ENCODE peak calls at places on chromosomes 7 and 10, in seven cellular contexts. G is IMR-90, B is PC-9, L is GM23248, N is neural progenitor cell, A is adrenal gland, Q is hepatocyte. X is an unnamed sample. For H3K4me1, the result is how much of the 10 kb centered on the place peaks cover.

GRCh38 chr10:86376852-86377796 is 10.5 kb upstream of the GRID1 start:
- DNase-seq in Q (peak), G (peak), N (peak), L (peak), B (no peak), A (peak), X (peak)

GRCh38 chr10:127441350-127442219 is 107.5 kb upstream of the NPS start:
- DNase-seq in G (no peak), B (no peak), Q (no peak), L (no peak), A (peak), N (peak), X (no peak)

GRCh38 chr7:53744361-53744760 is 708.9 kb downstream of the POM121L12 start:
- DNase-seq in Q (no peak), B (no peak), L (no peak), G (no peak), N (no peak), A (no peak), X (no peak)

GRCh38 chr10:34681933-34682332 is 133.2 kb downstream of the PARD3 start:
- DNase-seq in B (no peak), N (no peak), L (no peak), Q (no peak), G (no peak), A (no peak), X (no peak)

GRCh38 chr10:121539757-121540156 is 58.5 kb downstream of the FGFR2 start:
- DNase-seq in Q (no peak), N (no peak), B (no peak), L (no peak), A (no peak), G (no peak), X (no peak)

GRCh38 chr7:114412548-114412947 is 2.1 kb upstream of the FOXP2 start:
- DNase-seq in Q (no peak), L (no peak), N (no peak), B (no peak), A (no peak), G (no peak), X (no peak)

GRCh38 chr7:23474829-23475578 is 4.7 kb upstream of the IGF2BP3 start:
- DNase-seq in G (no peak), Q (no peak), A (no peak), N (no peak), B (no peak), L (no peak), X (no peak)

GRCh38 chr7:128869944-128870285 is 7.3 kb downstream of the ATP6V1F start:
- DNase-seq in N (peak), G (no peak), A (no peak), B (no peak), Q (no peak), L (peak), X (no peak)

GRCh38 chr10:60098676-60099601 is 192.6 kb upstream of the CCDC6 start:
- DNase-seq in L (peak), A (no peak), N (peak), G (no peak), B (no peak), Q (no peak), X (no peak)

GRCh38 chr7:5612695-5613094 is 168.8 kb downstream of the RNF216 start:
- DNase-seq in G (no peak), N (no peak), A (no peak), Q (no peak), L (no peak), B (no peak), X (no peak)

DNA sequence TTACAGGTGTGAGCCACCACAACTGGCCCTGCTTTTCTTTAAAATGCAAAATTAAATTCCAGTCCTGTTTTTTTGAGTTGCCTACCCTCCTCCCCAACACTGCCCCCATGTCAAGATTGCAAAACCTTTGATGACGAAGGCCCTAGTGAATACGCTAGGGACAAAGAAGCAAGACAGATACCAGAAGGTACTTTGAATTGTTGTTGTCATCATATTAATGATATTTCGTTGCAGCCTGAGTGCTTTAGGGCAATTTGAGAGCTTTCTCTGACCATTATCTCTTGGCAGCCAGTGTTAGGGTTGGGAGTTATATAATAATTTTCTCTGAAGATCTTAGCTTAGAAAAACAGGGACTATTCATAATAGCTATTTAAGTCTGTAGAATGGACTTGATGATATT is 7.1 kb downstream of the CCSER2 start:
- DNase-seq in B (no peak), N (no peak), L (no peak), G (no peak), A (peak), Q (no peak), X (no peak)
- H3K4me1 ChIP-seq in B (under half), N (under half), L (under half), G (under half), A (under half), Q (under half), X (under half)

DNA sequence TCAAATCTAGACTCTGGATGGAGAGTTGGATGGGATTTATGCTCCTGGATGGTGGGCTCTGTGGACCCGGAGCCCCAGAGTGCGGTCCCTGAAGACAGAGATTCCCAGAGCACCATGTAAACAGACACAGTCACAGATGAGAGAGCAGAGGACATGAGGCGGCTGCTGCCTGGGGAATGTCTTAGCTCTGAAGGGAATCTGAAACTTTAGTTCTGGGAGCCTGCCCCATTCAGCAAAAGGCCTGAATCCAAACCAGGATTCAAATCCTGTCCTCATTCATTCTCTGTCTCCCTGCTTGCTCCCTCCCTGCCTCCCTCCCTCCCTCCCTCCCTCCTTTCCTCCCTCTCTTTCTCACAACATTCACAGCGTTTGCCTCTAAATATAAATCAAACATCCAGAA is 49.5 kb upstream of the CALD1 start:
- DNase-seq in G (peak), A (no peak), N (no peak), Q (no peak), L (no peak), B (no peak), X (no peak)
- H3K4me1 ChIP-seq in G (under half), A (under half), N (under half), Q (under half), L (half or more), B (under half), X (under half)

GRCh38 chr7:40301486-40302065 is 166.8 kb downstream of the SUGCT start:
- DNase-seq in G (peak), L (peak), A (no peak), Q (no peak), B (no peak), N (no peak), X (no peak)
- H3K4me1 ChIP-seq in G (under half), L (under half), A (under half), Q (under half), B (under half), N (under half), X (under half)

GRCh38 chr10:77501846-77502251 is 135.8 kb downstream of the KCNMA1 start:
- DNase-seq in L (peak), G (peak), A (no peak), Q (no peak), B (no peak), N (no peak), X (no peak)
- H3K4me1 ChIP-seq in L (half or more), G (under half), A (under half), Q (under half), B (half or more), N (under half), X (half or more)

GRCh38 chr10:50554381-50554994 is 69.3 kb downstream of the SGMS1 start:
- DNase-seq in L (no peak), B (no peak), Q (no peak), G (no peak), A (no peak), N (peak), X (no peak)
- H3K4me1 ChIP-seq in L (half or more), B (under half), Q (under half), G (under half), A (half or more), N (under half), X (half or more)

DNA sequence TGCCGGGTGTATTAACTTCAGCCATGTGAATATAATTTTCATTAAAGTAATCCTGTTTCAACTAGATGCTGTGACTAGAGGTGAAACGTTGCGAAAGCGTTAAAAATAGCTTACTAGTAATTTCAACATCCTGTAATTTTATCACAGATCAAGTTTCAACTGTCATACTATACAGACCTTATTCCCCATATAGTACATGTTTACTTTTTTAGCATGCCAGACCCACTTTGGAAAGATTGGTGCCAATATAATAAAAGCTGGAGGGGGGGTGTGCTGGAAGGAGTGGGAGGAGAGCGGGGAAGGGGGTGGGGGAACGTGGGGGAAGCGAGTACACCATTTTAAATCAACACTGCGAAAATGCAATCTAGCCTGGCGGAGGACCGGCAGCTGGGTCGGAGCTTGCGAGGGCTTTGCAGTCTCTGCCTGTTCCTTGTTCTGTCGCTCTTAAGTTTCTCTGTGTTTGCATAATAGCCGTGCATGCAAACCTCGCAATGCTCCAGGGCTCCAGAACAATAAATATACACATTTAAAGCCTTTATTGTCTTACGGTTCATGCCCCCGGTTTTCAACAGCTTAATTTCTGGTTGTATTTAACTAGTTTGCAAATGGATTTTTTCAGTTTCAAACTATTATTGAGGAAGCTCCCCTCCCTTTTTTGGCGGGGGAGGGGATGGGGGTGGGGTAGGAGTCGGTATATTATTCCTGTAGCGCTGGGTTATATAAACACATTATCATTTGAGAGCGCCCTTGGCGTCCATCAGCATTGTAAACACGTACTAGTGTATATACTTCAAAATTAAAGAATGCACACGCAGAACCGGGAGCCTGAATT is 1.3 kb upstream of the ARID5B start:
- DNase-seq in G (peak), L (peak), B (peak), Q (peak), A (peak), N (peak), X (peak)
- H3K4me1 ChIP-seq in G (under half), L (under half), B (under half), Q (under half), A (under half), N (under half), X (half or more)

X was measured in gastrocnemius medialis.